ENCODE peak calls at places on chromosomes 2 and 18, in nine cellular contexts. P, Z, G, F, R, K, W, S and Y are unnamed samples.

GRCh38 chr18:80175451-80176235 is 66.6 kb downstream of the ADNP2 start:
- DNase-seq in P (no peak), Z (no peak), G (no peak), F (no peak), R (no peak), K (no peak), W (no peak), S (peak), Y (no peak)

GRCh38 chr2:112585873-112586477 is 1.6 kb downstream of the CHCHD5 start:
- DNase-seq in P (no peak), Z (no peak), G (no peak), F (no peak), R (no peak), K (no peak), W (no peak), S (no peak), Y (no peak)

GRCh38 chr2:72149556-72150156 is 2.0 kb upstream of the CYP26B1 start:
- DNase-seq in P (no peak), Z (peak), G (no peak), F (peak), R (no peak), K (no peak), W (peak), S (peak), Y (no peak)

GRCh38 chr2:147356157-147356556 is 488.7 kb upstream of the ACVR2A start:
- DNase-seq in P (no peak), Z (no peak), G (no peak), F (no peak), R (no peak), K (no peak), W (no peak), S (no peak), Y (no peak)

GRCh38 chr2:122929347-122929746 is 1095.7 kb upstream of the CNTNAP5 start:
- DNase-seq in P (no peak), Z (no peak), G (no peak), F (no peak), R (no peak), K (no peak), W (no peak), S (no peak), Y (no peak)

GRCh38 chr2:237724811-237725478 is 73.6 kb upstream of the RBM44 start:
- DNase-seq in P (no peak), Z (peak), G (no peak), F (no peak), R (no peak), K (no peak), W (no peak), S (peak), Y (no peak)

GRCh38 chr18:76365561-76365960 is 129.5 kb downstream of the ZNF516 start:
- DNase-seq in P (no peak), Z (no peak), G (no peak), F (no peak), R (no peak), K (no peak), W (no peak), S (no peak), Y (no peak)

GRCh38 chr18:8471373-8471772 is 137.9 kb upstream of the RAB12 start:
- DNase-seq in P (no peak), Z (peak), G (no peak), F (no peak), R (no peak), K (no peak), W (no peak), S (no peak), Y (no peak)

GRCh38 chr2:236673126-236673822 is 103.6 kb downstream of the ACKR3 start:
- DNase-seq in P (no peak), Z (peak), G (no peak), F (no peak), R (no peak), K (no peak), W (no peak), S (no peak), Y (no peak)

GRCh38 chr2:101751875-101752619 is 54.5 kb downstream of the MAP4K4 start:
- DNase-seq in P (peak), Z (no peak), G (no peak), F (no peak), R (no peak), K (no peak), W (no peak), S (no peak), Y (no peak)

GRCh38 chr2:96407041-96407918 is 71.7 kb downstream of the NCAPH start:
- DNase-seq in P (peak), Z (peak), G (peak), F (peak), R (peak), K (no peak), W (peak), S (peak), Y (peak)
- TF ChIP-seq POLR2AphosphoS5 in P (no peak), Z (no peak), G (no peak), F (peak), R (no peak), K (no peak), W (no peak), S (no peak), Y (no peak)

GRCh38 chr2:218806346-218806978 is 24.5 kb downstream of the CYP27A1 start:
- DNase-seq in P (no peak), Z (peak), G (no peak), F (peak), R (no peak), K (no peak), W (peak), S (peak), Y (no peak)
- TF ChIP-seq POLR2AphosphoS5 in P (no peak), Z (no peak), G (no peak), F (peak), R (no peak), K (no peak), W (peak), S (peak), Y (no peak)

DNA sequence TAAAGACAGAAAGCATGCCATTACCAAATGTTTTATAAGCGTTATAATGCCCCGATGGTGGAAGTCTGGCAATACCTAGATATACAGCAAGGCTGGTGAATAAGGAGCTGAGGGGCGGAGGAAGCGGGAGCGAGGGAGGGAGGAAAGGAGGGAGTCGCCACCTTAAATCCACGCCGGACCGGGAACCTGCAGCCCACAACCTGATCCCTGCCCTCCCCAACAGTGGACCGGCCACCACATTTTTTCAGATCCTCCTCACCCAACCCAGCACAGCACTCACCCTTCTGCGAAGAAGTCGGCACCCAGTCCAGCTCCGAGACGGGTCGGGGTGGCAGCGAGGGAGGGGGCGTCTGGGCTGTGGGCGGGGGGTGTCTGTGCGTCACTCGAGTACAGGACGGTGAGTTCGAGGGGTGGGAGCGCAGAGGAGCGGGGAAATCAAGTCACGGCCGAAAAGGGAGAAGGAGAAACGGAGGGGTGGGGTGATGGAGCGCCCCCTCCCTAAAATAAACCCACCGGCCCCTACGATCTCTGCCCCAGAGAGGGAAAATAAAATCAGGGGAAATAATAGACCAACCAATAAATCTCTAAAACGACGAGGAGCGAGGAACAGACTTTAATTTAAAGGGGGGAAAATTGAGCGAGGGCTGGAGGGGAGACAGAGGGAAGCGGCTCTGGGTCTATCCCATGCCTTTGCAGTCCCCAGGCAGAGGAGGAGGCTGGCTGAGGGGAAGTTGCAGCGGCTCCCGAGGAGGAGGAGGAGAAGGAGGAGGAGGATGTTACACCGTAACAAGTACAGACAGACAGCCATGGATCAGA is 96.5 kb upstream of the SERTAD2 start:
- DNase-seq in P (peak), Z (peak), G (no peak), F (peak), R (no peak), K (no peak), W (peak), S (peak), Y (no peak)
- TF ChIP-seq POLR2AphosphoS5 in P (no peak), Z (no peak), G (no peak), F (no peak), R (no peak), K (no peak), W (no peak), S (no peak), Y (no peak)

DNA sequence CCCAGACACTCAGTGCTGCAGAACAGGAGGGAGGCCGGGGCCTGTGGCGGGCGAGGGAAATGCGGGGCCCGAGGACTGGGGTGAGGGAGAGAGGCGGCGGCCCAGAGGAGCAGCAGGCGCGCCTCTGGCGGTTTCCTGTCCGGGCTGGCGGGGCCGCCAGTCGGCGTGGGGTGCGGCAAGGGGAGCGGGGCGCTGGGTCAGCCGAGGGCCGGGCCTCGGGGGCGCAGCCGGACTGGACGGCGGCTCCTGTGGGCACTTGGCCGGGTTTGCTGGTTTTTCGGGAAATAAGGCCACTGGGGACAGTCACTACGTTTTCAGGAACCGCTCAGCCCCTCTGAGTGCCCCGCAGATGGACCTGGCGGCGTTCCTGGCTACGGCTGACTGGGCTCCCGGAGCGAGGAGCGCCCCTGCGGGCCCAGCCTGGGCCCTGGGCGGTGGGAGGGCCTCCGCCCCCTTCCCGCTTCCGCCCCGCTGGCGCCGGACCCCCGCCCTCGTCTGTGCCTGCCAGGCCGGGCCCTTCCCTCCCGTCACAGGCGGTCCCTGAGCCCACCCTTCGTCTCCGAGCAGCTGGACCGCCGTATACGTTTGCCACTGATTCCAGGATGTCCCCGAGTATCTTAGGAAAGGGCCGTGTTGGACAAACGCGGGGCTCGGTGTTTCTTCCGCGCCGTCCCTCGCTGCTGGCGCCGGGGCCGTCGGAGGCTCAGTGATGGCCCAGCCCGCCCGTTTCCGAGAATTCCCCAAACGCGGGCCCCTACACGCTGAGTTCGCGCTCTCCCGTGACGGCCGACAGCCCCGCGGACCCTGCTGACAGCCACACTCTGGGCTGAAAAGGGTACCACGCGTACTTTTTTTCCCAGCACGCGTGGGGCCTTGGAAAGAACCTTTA is 84.6 kb downstream of the FAM210A start:
- DNase-seq in P (no peak), Z (peak), G (no peak), F (no peak), R (no peak), K (no peak), W (peak), S (no peak), Y (no peak)
- TF ChIP-seq POLR2AphosphoS5 in P (no peak), Z (no peak), G (no peak), F (no peak), R (no peak), K (no peak), W (no peak), S (no peak), Y (no peak)

DNA sequence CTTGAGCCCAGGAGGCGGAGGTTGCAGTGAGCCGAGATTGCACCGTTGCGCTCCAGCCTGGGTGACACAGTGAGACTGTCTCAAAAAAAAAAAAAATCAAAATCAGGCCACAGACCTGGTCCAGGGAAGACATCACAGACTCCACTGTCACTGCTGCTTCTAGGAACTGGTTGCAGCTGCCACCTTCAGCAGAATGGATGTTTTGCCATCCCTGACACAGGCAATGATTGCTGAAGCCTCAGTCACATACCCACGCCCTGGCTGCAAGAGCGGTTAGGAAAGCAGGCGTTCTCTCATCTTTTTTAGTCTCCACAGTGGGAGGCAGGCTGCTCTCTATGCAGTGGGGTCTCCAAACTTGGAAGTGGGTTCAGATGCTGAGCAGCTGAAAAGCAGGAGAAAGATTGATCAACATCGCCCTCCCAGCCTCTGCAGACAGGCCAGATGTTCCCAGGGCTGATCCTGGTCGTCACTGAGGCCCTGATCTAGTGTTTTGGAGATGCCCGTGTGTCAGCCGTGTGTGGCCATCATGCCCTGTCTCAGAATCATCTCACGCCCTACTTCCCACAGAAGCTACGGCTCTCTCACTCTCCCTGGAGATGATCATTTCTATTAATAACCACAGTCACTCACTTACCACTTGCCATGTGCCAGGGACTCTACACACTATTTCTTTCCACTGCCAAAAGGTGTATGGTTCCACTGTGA is 91.8 kb downstream of the PLB1 start:
- DNase-seq in P (no peak), Z (no peak), G (no peak), F (no peak), R (no peak), K (no peak), W (peak), S (no peak), Y (no peak)
- TF ChIP-seq POLR2AphosphoS5 in P (no peak), Z (no peak), G (no peak), F (no peak), R (no peak), K (no peak), W (no peak), S (no peak), Y (no peak)

GRCh38 chr2:202317080-202317859 is 51.7 kb downstream of the NOP58 start:
- DNase-seq in P (no peak), Z (peak), G (peak), F (peak), R (no peak), K (no peak), W (peak), S (peak), Y (no peak)
- TF ChIP-seq POLR2AphosphoS5 in P (no peak), Z (peak), G (no peak), F (peak), R (no peak), K (no peak), W (no peak), S (no peak), Y (no peak)

GRCh38 chr2:196119926-196120325 is 51.3 kb upstream of the DNAH7 start:
- DNase-seq in P (no peak), Z (no peak), G (no peak), F (no peak), R (no peak), K (no peak), W (no peak), S (no peak), Y (no peak)
- TF ChIP-seq POLR2AphosphoS5 in P (no peak), Z (no peak), G (no peak), F (no peak), R (no peak), K (no peak), W (no peak), S (no peak), Y (no peak)

DNA sequence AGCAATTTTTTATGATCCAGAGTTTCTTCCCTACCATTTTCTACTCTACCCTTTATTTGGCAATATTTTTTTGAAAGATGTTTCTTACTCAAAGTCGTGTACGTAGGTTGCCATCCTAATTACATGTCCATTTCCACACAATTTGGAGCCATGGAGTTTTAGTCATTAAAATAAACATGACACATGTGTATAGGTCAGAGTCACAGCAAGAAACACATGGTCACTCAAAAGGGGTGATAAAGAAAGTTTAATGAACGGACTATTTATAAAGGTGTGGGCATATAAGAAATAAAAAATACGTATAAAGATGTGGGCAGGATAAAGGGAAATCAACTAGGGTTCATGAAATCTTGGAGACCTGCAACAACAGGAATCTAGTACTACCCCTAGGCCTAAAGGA is 138.9 kb downstream of the SLC4A10 start:
- DNase-seq in P (no peak), Z (no peak), G (no peak), F (no peak), R (no peak), K (no peak), W (no peak), S (no peak), Y (no peak)
- TF ChIP-seq POLR2AphosphoS5 in P (no peak), Z (no peak), G (no peak), F (no peak), R (no peak), K (no peak), W (no peak), S (no peak), Y (no peak)

GRCh38 chr2:73915437-73915993 is 11.2 kb upstream of the DGUOK start:
- DNase-seq in P (no peak), Z (no peak), G (no peak), F (no peak), R (no peak), K (no peak), W (peak), S (no peak), Y (no peak)
- TF ChIP-seq POLR2AphosphoS5 in P (no peak), Z (no peak), G (no peak), F (no peak), R (no peak), K (no peak), W (peak), S (no peak), Y (no peak)

DNA sequence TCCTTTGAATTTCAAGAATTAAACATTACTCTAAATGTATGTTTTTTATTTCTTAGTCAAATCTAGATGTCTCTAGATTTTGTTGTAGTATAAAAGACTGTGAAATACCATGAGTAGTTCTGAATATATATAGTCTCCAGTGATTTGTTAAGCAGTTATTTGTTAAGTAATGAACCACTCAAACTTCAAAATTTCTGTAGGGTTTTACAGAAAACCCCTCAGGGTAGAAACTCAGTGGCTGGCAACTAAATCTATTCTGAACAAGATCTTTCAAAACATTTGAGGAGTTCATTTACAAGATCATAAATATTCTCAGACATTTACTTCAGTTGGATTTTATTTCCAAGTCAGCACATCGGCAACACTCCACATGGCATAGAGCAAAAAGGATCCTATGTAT is 35.8 kb upstream of the ACSL3 start:
- DNase-seq in P (no peak), Z (no peak), G (no peak), F (no peak), R (no peak), K (no peak), W (no peak), S (no peak), Y (no peak)
- TF ChIP-seq POLR2AphosphoS5 in P (no peak), Z (no peak), G (no peak), F (no peak), R (no peak), K (no peak), W (no peak), S (no peak), Y (no peak)